ENCODE peak calls at places on chromosomes 13 and 19, in seven cellular contexts. U is HCT116; G is stimulated activated CD8-positive, alpha-beta memory T cell treated with anti-CD3 and anti-CD28 coated beads, Interleukin-7, amount 100 ng/mL, for 1 hour; R is bronchial epithelial cell; A is head of caudate nucleus; E is body of pancreas; C is right atrium auricular region. Z is an unnamed sample.

GRCh38 chr13:61965756-61966155 is 550.1 kb upstream of the PCDH20 start:
- DNase-seq in R (no peak), U (no peak), G (no peak), A (no peak), C (no peak), E (no peak), Z (no peak)

GRCh38 chr19:16032509-16033135 is 43.7 kb upstream of the TPM4 start:
- DNase-seq in C (no peak), U (no peak), E (no peak), A (no peak), R (no peak), G (no peak), Z (no peak)

GRCh38 chr19:14381689-14382474 is 638 bp downstream of the ADGRE5 start:
- DNase-seq in U (no peak), C (peak; percentile 81), E (peak; percentile 85), A (no peak), G (no peak), R (peak; percentile 25), Z (peak; percentile 55)

GRCh38 chr19:1882089-1882785 is 3.1 kb downstream of the ABHD17A start:
- DNase-seq in A (no peak), R (no peak), U (no peak), E (no peak), G (peak; percentile 57), C (no peak), Z (peak; percentile 50)

GRCh38 chr13:113049521-113049941 is 56.1 kb upstream of the F7 start:
- DNase-seq in G (no peak), E (no peak), A (no peak), U (no peak), R (no peak), C (no peak), Z (no peak)

GRCh38 chr19:2775556-2776430 is 7.3 kb downstream of the SGTA start:
- DNase-seq in A (peak; percentile 33), C (peak; percentile 79), G (peak; percentile 20), U (no peak), R (no peak), E (peak; percentile 54), Z (peak; percentile 34)

GRCh38 chr19:46390866-46391265 is 22.5 kb downstream of the CCDC8 start:
- DNase-seq in R (no peak), A (no peak), G (no peak), E (no peak), U (no peak), C (no peak), Z (no peak)

GRCh38 chr19:32200312-32201038 is 144.9 kb upstream of the ZNF507 start:
- DNase-seq in U (no peak), A (no peak), C (no peak), E (no peak), G (no peak), R (no peak), Z (no peak)

GRCh38 chr19:45632468-45633196 is 6.6 kb downstream of the EML2 start:
- DNase-seq in U (peak; percentile 80), C (peak; percentile 73), A (peak; percentile 56), E (peak; percentile 67), R (peak; percentile 97), G (no peak), Z (peak; percentile 34)

GRCh38 chr19:52786078-52786463 is 520 bp downstream of the ZNF600 start:
- DNase-seq in G (no peak), C (no peak), E (peak; percentile 5), U (no peak), A (no peak), R (peak; percentile 1), Z (no peak)

GRCh38 chr13:109884462-109884861 is 98.1 kb upstream of the IRS2 start:
- DNase-seq in C (no peak), A (no peak), G (no peak), E (no peak), U (no peak), R (no peak), Z (no peak)

GRCh38 chr13:98853791-98854191 is 101.3 kb upstream of the SLC15A1 start:
- DNase-seq in C (no peak), A (no peak), U (no peak), G (no peak), R (no peak), E (no peak), Z (no peak)

GRCh38 chr13:27481766-27482165 is 31.4 kb upstream of the MTIF3 start:
- DNase-seq in C (peak; percentile 51), G (no peak), R (peak; percentile 29), E (peak; percentile 27), U (peak; percentile 37), A (no peak), Z (no peak)

GRCh38 chr13:112255550-112256120 is 120.5 kb upstream of the SPACA7 start:
- DNase-seq in U (no peak), C (peak; percentile 44), G (no peak), E (no peak), A (no peak), R (no peak), Z (no peak)

GRCh38 chr19:36152061-36152885 is at the start of gene COX7A1:
- DNase-seq in E (peak; percentile 46), R (no peak), C (peak; percentile 80), U (no peak), G (no peak), A (peak; percentile 19), Z (no peak)

GRCh38 chr19:13937479-13938360 is 497 bp downstream of the PODNL1 start:
- DNase-seq in A (no peak), E (no peak), C (no peak), G (no peak), R (no peak), U (no peak), Z (no peak)

GRCh38 chr19:9878511-9879196 is 43.5 kb downstream of the PIN1 start:
- DNase-seq in G (no peak), R (peak; percentile 15), E (no peak), U (no peak), C (no peak), A (no peak), Z (no peak)

GRCh38 chr19:16654151-16654550 is 5.8 kb downstream of the SMIM7 start:
- DNase-seq in U (peak; percentile 19), A (no peak), C (no peak), R (no peak), G (no peak), E (no peak), Z (no peak)

GRCh38 chr13:38542601-38543000 is 144.3 kb upstream of the FREM2 start:
- DNase-seq in R (peak; percentile 72), G (no peak), E (no peak), U (no peak), A (no peak), C (no peak), Z (no peak)

GRCh38 chr13:19604306-19604705 is 29.2 kb upstream of the MPHOSPH8 start:
- DNase-seq in G (no peak), R (no peak), C (no peak), E (no peak), A (no peak), U (no peak), Z (no peak)

GRCh38 chr19:49430172-49430677 is 5.0 kb downstream of the GFY start:
- DNase-seq in C (no peak), U (no peak), R (no peak), A (no peak), G (no peak), E (no peak), Z (no peak)

GRCh38 chr19:48274938-48275337 is 5.1 kb downstream of the ZNF114 start:
- DNase-seq in A (no peak), E (no peak), R (no peak), G (no peak), U (no peak), C (no peak), Z (no peak)

GRCh38 chr19:1422943-1423342 is 15.3 kb upstream of the RPS15 start:
- DNase-seq in R (no peak), A (no peak), U (no peak), E (no peak), G (no peak), C (no peak), Z (no peak)

GRCh38 chr19:1590641-1591397 is 1.8 kb downstream of the MBD3 start:
- DNase-seq in A (no peak), C (no peak), G (no peak), R (no peak), E (no peak), U (no peak), Z (no peak)

GRCh38 chr13:46751811-46752635 is 44.9 kb downstream of the ESD start:
- DNase-seq in U (no peak), A (no peak), G (peak; percentile 51), E (peak; percentile 34), C (no peak), R (no peak), Z (no peak)

GRCh38 chr13:27559714-27560113 is 60.6 kb downstream of the LNX2 start:
- DNase-seq in U (no peak), E (no peak), R (peak; percentile 16), G (no peak), A (no peak), C (no peak), Z (no peak)

GRCh38 chr13:97385854-97386253 is 48.1 kb upstream of the RAP2A start:
- DNase-seq in U (no peak), G (no peak), C (no peak), E (no peak), A (no peak), R (peak; percentile 88), Z (no peak)

GRCh38 chr19:38900816-38901215 is 1.0 kb downstream of the NFKBIB start:
- DNase-seq in E (no peak), A (no peak), R (no peak), C (no peak), G (no peak), U (no peak), Z (no peak)

GRCh38 chr19:461664-462551 is 1.1 kb upstream of the SHC2 start:
- DNase-seq in E (peak; percentile 92), G (no peak), U (no peak), R (no peak), C (no peak), A (no peak), Z (no peak)

GRCh38 chr13:68908879-68909278 is 1198.7 kb upstream of the ATXN8OS start:
- DNase-seq in A (no peak), U (no peak), C (no peak), G (no peak), E (no peak), R (no peak), Z (no peak)

GRCh38 chr13:23889598-23890224 is 511 bp upstream of the MIPEP start:
- DNase-seq in A (no peak), E (no peak), C (no peak), R (peak; percentile 33), U (no peak), G (no peak), Z (no peak)

GRCh38 chr13:112821340-112822055 is 131.7 kb downstream of the ATP11A start:
- DNase-seq in A (no peak), R (no peak), C (no peak), U (no peak), E (no peak), G (no peak), Z (no peak)

GRCh38 chr19:38634757-38635482 is 12.5 kb upstream of the ACTN4 start:
- DNase-seq in A (peak; percentile 80), U (no peak), G (peak; percentile 50), C (peak; percentile 79), E (peak; percentile 73), R (peak; percentile 42), Z (peak; percentile 67)

GRCh38 chr19:1864480-1865171 is 1.2 kb upstream of the KLF16 start:
- DNase-seq in R (no peak), A (peak; percentile 56), U (no peak), C (no peak), E (peak; percentile 73), G (no peak), Z (peak; percentile 54)

GRCh38 chr13:26133851-26134250 is 82.0 kb upstream of the SHISA2 start:
- DNase-seq in R (no peak), A (no peak), C (no peak), G (no peak), E (no peak), U (no peak), Z (no peak)